ENCODE peak calls at places on chromosomes 5 and 9, in seven cellular contexts. One of them, this sample, is unnamed.

GRCh38 chr9:107584186-107584585 is 94.6 kb upstream of the KLF4 start:
- DNase-seq in COR-L47: no peak
- DNase-seq in cardiac muscle cell: no peak
- DNase-seq in ACHN: no peak
- DNase-seq in HEK293T: no peak
- DNase-seq in nephron progenitor cell: no peak
- DNase-seq in NAMALWA: no peak
- DNase-seq in this sample: no peak

GRCh38 chr5:131545856-131546255 is 89.2 kb downstream of the RAPGEF6 start:
- DNase-seq in COR-L47: no peak
- DNase-seq in cardiac muscle cell: no peak
- DNase-seq in ACHN: no peak
- DNase-seq in HEK293T: no peak
- DNase-seq in nephron progenitor cell: no peak
- DNase-seq in NAMALWA: no peak
- DNase-seq in this sample: no peak

GRCh38 chr5:133709074-133709676 is 96.8 kb upstream of the FSTL4 start:
- DNase-seq in COR-L47: no peak
- DNase-seq in cardiac muscle cell: no peak
- DNase-seq in ACHN: no peak
- DNase-seq in HEK293T: no peak
- DNase-seq in nephron progenitor cell: no peak
- DNase-seq in NAMALWA: no peak
- DNase-seq in this sample: no peak

GRCh38 chr5:151619812-151620462 is 28.8 kb upstream of the FAT2 start:
- DNase-seq in COR-L47: no peak
- DNase-seq in cardiac muscle cell: no peak
- DNase-seq in ACHN: no peak
- DNase-seq in HEK293T: no peak
- DNase-seq in nephron progenitor cell: no peak
- DNase-seq in NAMALWA: no peak
- DNase-seq in this sample: no peak

GRCh38 chr5:161988069-161988468 is 79.5 kb upstream of the GABRG2 start:
- DNase-seq in COR-L47: no peak
- DNase-seq in cardiac muscle cell: no peak
- DNase-seq in ACHN: no peak
- DNase-seq in HEK293T: no peak
- DNase-seq in nephron progenitor cell: no peak
- DNase-seq in NAMALWA: no peak
- DNase-seq in this sample: no peak

GRCh38 chr9:121944741-121945191 is 148.3 kb downstream of the TTLL11 start:
- DNase-seq in COR-L47: no peak
- DNase-seq in cardiac muscle cell: no peak
- DNase-seq in ACHN: no peak
- DNase-seq in HEK293T: no peak
- DNase-seq in nephron progenitor cell: no peak
- DNase-seq in NAMALWA: peak
- DNase-seq in this sample: no peak

GRCh38 chr5:59921816-59922215 is 28.3 kb upstream of the PDE4D start:
- DNase-seq in COR-L47: no peak
- DNase-seq in cardiac muscle cell: no peak
- DNase-seq in ACHN: no peak
- DNase-seq in HEK293T: no peak
- DNase-seq in nephron progenitor cell: peak
- DNase-seq in NAMALWA: no peak
- DNase-seq in this sample: no peak

GRCh38 chr5:175394601-175395000 is 49.4 kb downstream of the DRD1 start:
- DNase-seq in COR-L47: no peak
- DNase-seq in cardiac muscle cell: no peak
- DNase-seq in ACHN: no peak
- DNase-seq in HEK293T: no peak
- DNase-seq in nephron progenitor cell: no peak
- DNase-seq in NAMALWA: no peak
- DNase-seq in this sample: no peak

GRCh38 chr9:116275418-116276295 is 122.1 kb downstream of the PAPPA start:
- DNase-seq in COR-L47: no peak
- DNase-seq in cardiac muscle cell: peak
- DNase-seq in ACHN: no peak
- DNase-seq in HEK293T: no peak
- DNase-seq in nephron progenitor cell: peak
- DNase-seq in NAMALWA: no peak
- DNase-seq in this sample: no peak

GRCh38 chr5:151684690-151685361 is 1.9 kb downstream of the SPARC start:
- DNase-seq in COR-L47: no peak
- DNase-seq in cardiac muscle cell: peak
- DNase-seq in ACHN: peak
- DNase-seq in HEK293T: no peak
- DNase-seq in nephron progenitor cell: peak
- DNase-seq in NAMALWA: no peak
- DNase-seq in this sample: no peak

GRCh38 chr9:69085523-69086283 is 50.2 kb downstream of the FXN start:
- DNase-seq in COR-L47: no peak
- DNase-seq in cardiac muscle cell: peak
- DNase-seq in ACHN: peak
- DNase-seq in HEK293T: no peak
- DNase-seq in nephron progenitor cell: no peak
- DNase-seq in NAMALWA: no peak
- DNase-seq in this sample: no peak

GRCh38 chr5:180112101-180112861 is 40.7 kb upstream of the RNF130 start:
- DNase-seq in COR-L47: no peak
- DNase-seq in cardiac muscle cell: no peak
- DNase-seq in ACHN: no peak
- DNase-seq in HEK293T: no peak
- DNase-seq in nephron progenitor cell: no peak
- DNase-seq in NAMALWA: no peak
- DNase-seq in this sample: no peak

GRCh38 chr9:36398745-36399144 is 1.3 kb downstream of the RNF38 start:
- DNase-seq in COR-L47: peak
- DNase-seq in cardiac muscle cell: peak
- DNase-seq in ACHN: no peak
- DNase-seq in HEK293T: no peak
- DNase-seq in nephron progenitor cell: no peak
- DNase-seq in NAMALWA: no peak
- DNase-seq in this sample: no peak

GRCh38 chr5:67816456-67816855 is 399.1 kb upstream of the PIK3R1 start:
- DNase-seq in COR-L47: no peak
- DNase-seq in cardiac muscle cell: no peak
- DNase-seq in ACHN: no peak
- DNase-seq in HEK293T: no peak
- DNase-seq in nephron progenitor cell: no peak
- DNase-seq in NAMALWA: no peak
- DNase-seq in this sample: no peak

GRCh38 chr5:58341485-58341884 is 118.4 kb downstream of the PLK2 start:
- DNase-seq in COR-L47: no peak
- DNase-seq in cardiac muscle cell: no peak
- DNase-seq in ACHN: no peak
- DNase-seq in HEK293T: no peak
- DNase-seq in nephron progenitor cell: no peak
- DNase-seq in NAMALWA: no peak
- DNase-seq in this sample: no peak

GRCh38 chr9:102185371-102185770 is 446.9 kb upstream of the GRIN3A start:
- DNase-seq in COR-L47: no peak
- DNase-seq in cardiac muscle cell: no peak
- DNase-seq in ACHN: no peak
- DNase-seq in HEK293T: no peak
- DNase-seq in nephron progenitor cell: no peak
- DNase-seq in NAMALWA: no peak
- DNase-seq in this sample: no peak

GRCh38 chr9:109319631-109320233 is 1.1 kb downstream of the EPB41L4B start:
- DNase-seq in COR-L47: peak
- DNase-seq in cardiac muscle cell: no peak
- DNase-seq in ACHN: no peak
- DNase-seq in HEK293T: no peak
- DNase-seq in nephron progenitor cell: peak
- DNase-seq in NAMALWA: no peak
- DNase-seq in this sample: no peak

GRCh38 chr5:107517185-107517868 is 153.4 kb downstream of the EFNA5 start:
- DNase-seq in COR-L47: no peak
- DNase-seq in cardiac muscle cell: peak
- DNase-seq in ACHN: no peak
- DNase-seq in HEK293T: no peak
- DNase-seq in nephron progenitor cell: no peak
- DNase-seq in NAMALWA: peak
- DNase-seq in this sample: no peak

GRCh38 chr9:38038307-38039089 is 30.5 kb downstream of the SHB start:
- DNase-seq in COR-L47: no peak
- DNase-seq in cardiac muscle cell: peak
- DNase-seq in ACHN: no peak
- DNase-seq in HEK293T: no peak
- DNase-seq in nephron progenitor cell: no peak
- DNase-seq in NAMALWA: peak
- DNase-seq in this sample: no peak

GRCh38 chr5:121915765-121916164 is 46.0 kb upstream of the SRFBP1 start:
- DNase-seq in COR-L47: peak
- DNase-seq in cardiac muscle cell: no peak
- DNase-seq in ACHN: no peak
- DNase-seq in HEK293T: no peak
- DNase-seq in nephron progenitor cell: no peak
- DNase-seq in NAMALWA: no peak
- DNase-seq in this sample: no peak

GRCh38 chr5:102668220-102668930 is 86.7 kb upstream of the PAM start:
- DNase-seq in COR-L47: no peak
- DNase-seq in cardiac muscle cell: no peak
- DNase-seq in ACHN: no peak
- DNase-seq in HEK293T: no peak
- DNase-seq in nephron progenitor cell: no peak
- DNase-seq in NAMALWA: no peak
- DNase-seq in this sample: no peak

GRCh38 chr9:105835721-105836120 is 141.4 kb downstream of the TMEM38B start:
- DNase-seq in COR-L47: peak
- DNase-seq in cardiac muscle cell: no peak
- DNase-seq in ACHN: no peak
- DNase-seq in HEK293T: no peak
- DNase-seq in nephron progenitor cell: no peak
- DNase-seq in NAMALWA: no peak
- DNase-seq in this sample: no peak

GRCh38 chr5:55601209-55601618 is 66.5 kb upstream of the PLPP1 start:
- DNase-seq in COR-L47: no peak
- DNase-seq in cardiac muscle cell: peak
- DNase-seq in ACHN: peak
- DNase-seq in HEK293T: no peak
- DNase-seq in nephron progenitor cell: no peak
- DNase-seq in NAMALWA: no peak
- DNase-seq in this sample: peak

GRCh38 chr9:15837079-15837679 is 284.3 kb downstream of the CCDC171 start:
- DNase-seq in COR-L47: peak
- DNase-seq in cardiac muscle cell: peak
- DNase-seq in ACHN: peak
- DNase-seq in HEK293T: peak
- DNase-seq in nephron progenitor cell: peak
- DNase-seq in NAMALWA: peak
- DNase-seq in this sample: no peak

GRCh38 chr5:10235350-10235749 is 14.3 kb downstream of the ATPSCKMT start:
- DNase-seq in COR-L47: no peak
- DNase-seq in cardiac muscle cell: no peak
- DNase-seq in ACHN: peak
- DNase-seq in HEK293T: no peak
- DNase-seq in nephron progenitor cell: peak
- DNase-seq in NAMALWA: no peak
- DNase-seq in this sample: no peak

GRCh38 chr5:130282044-130282443 is 377.8 kb downstream of the CHSY3 start:
- DNase-seq in COR-L47: no peak
- DNase-seq in cardiac muscle cell: peak
- DNase-seq in ACHN: no peak
- DNase-seq in HEK293T: no peak
- DNase-seq in nephron progenitor cell: no peak
- DNase-seq in NAMALWA: no peak
- DNase-seq in this sample: no peak

This sample was measured in posterior cingulate gyrus.